ENCODE peak calls at places on chromosomes 7 and 10, in five cellular contexts. One of them, this sample, is unnamed.

GRCh38 chr7:47573758-47574472 is 8.0 kb downstream of the TNS3 start:
- DNase-seq in heart right ventricle: no peak
- DNase-seq in H9: no peak
- DNase-seq in IMR-90: peak; percentile 87
- DNase-seq in brain microvascular endothelial cell: no peak
- DNase-seq in this sample: peak; percentile 7

GRCh38 chr7:141102436-141102835 is 28.6 kb downstream of the TMEM178B start:
- DNase-seq in heart right ventricle: no peak
- DNase-seq in H9: no peak
- DNase-seq in IMR-90: no peak
- DNase-seq in brain microvascular endothelial cell: no peak
- DNase-seq in this sample: no peak

GRCh38 chr10:48605264-48605615 is 367 bp upstream of the ARHGAP22 start:
- DNase-seq in heart right ventricle: no peak
- DNase-seq in H9: no peak
- DNase-seq in IMR-90: peak; percentile 16
- DNase-seq in brain microvascular endothelial cell: no peak
- DNase-seq in this sample: no peak

GRCh38 chr7:112149734-112150133 is 56.5 kb downstream of the DOCK4 start:
- DNase-seq in heart right ventricle: no peak
- DNase-seq in H9: no peak
- DNase-seq in IMR-90: no peak
- DNase-seq in brain microvascular endothelial cell: no peak
- DNase-seq in this sample: no peak

GRCh38 chr10:63553031-63553430 is 31.8 kb downstream of the REEP3 start:
- DNase-seq in heart right ventricle: no peak
- DNase-seq in H9: no peak
- DNase-seq in IMR-90: peak; percentile 74
- DNase-seq in brain microvascular endothelial cell: peak; percentile 75
- DNase-seq in this sample: no peak

GRCh38 chr7:44184874-44185446 is 4.3 kb downstream of the GCK start:
- DNase-seq in heart right ventricle: no peak
- DNase-seq in H9: no peak
- DNase-seq in IMR-90: no peak
- DNase-seq in brain microvascular endothelial cell: no peak
- DNase-seq in this sample: no peak

GRCh38 chr10:49397036-49397999 is 1.4 kb upstream of the DRGX start:
- DNase-seq in heart right ventricle: no peak
- DNase-seq in H9: peak; percentile 57
- DNase-seq in IMR-90: no peak
- DNase-seq in brain microvascular endothelial cell: no peak
- DNase-seq in this sample: no peak

GRCh38 chr7:38102486-38102885 is 75.6 kb upstream of the STARD3NL start:
- DNase-seq in heart right ventricle: no peak
- DNase-seq in H9: no peak
- DNase-seq in IMR-90: peak; percentile 1
- DNase-seq in brain microvascular endothelial cell: peak; percentile 43
- DNase-seq in this sample: no peak

GRCh38 chr10:127090135-127090534 is 106.3 kb downstream of the INSYN2A start:
- DNase-seq in heart right ventricle: no peak
- DNase-seq in H9: no peak
- DNase-seq in IMR-90: no peak
- DNase-seq in brain microvascular endothelial cell: no peak
- DNase-seq in this sample: no peak

GRCh38 chr7:82623812-82624211 is 180.2 kb upstream of the CACNA2D1 start:
- DNase-seq in heart right ventricle: no peak
- DNase-seq in H9: no peak
- DNase-seq in IMR-90: peak; percentile 64
- DNase-seq in brain microvascular endothelial cell: no peak
- DNase-seq in this sample: no peak

GRCh38 chr10:48907730-48908129 is 31.9 kb downstream of the LRRC18 start:
- DNase-seq in heart right ventricle: no peak
- DNase-seq in H9: no peak
- DNase-seq in IMR-90: no peak
- DNase-seq in brain microvascular endothelial cell: no peak
- DNase-seq in this sample: no peak

GRCh38 chr7:93055543-93056107 is 62.2 kb downstream of the SAMD9 start:
- DNase-seq in heart right ventricle: no peak
- DNase-seq in H9: no peak
- DNase-seq in IMR-90: peak; percentile 62
- DNase-seq in brain microvascular endothelial cell: peak; percentile 11
- DNase-seq in this sample: no peak

GRCh38 chr10:75401569-75402485 is at the start of gene ZNF503:
- DNase-seq in heart right ventricle: peak; percentile 95
- DNase-seq in H9: peak; percentile 95
- DNase-seq in IMR-90: peak; percentile 97
- DNase-seq in brain microvascular endothelial cell: peak; percentile 95
- DNase-seq in this sample: peak; percentile 84

GRCh38 chr10:43890124-43890523 is 241.4 kb upstream of the ZNF32 start:
- DNase-seq in heart right ventricle: no peak
- DNase-seq in H9: no peak
- DNase-seq in IMR-90: peak; percentile 61
- DNase-seq in brain microvascular endothelial cell: peak; percentile 40
- DNase-seq in this sample: no peak

GRCh38 chr7:139660317-139661042 is 117.3 kb downstream of the HIPK2 start:
- DNase-seq in heart right ventricle: no peak
- DNase-seq in H9: no peak
- DNase-seq in IMR-90: no peak
- DNase-seq in brain microvascular endothelial cell: no peak
- DNase-seq in this sample: no peak

GRCh38 chr7:114070246-114070645 is 151.4 kb upstream of the PPP1R3A start:
- DNase-seq in heart right ventricle: no peak
- DNase-seq in H9: no peak
- DNase-seq in IMR-90: no peak
- DNase-seq in brain microvascular endothelial cell: no peak
- DNase-seq in this sample: no peak

GRCh38 chr7:2709553-2710165 is 21.7 kb downstream of the AMZ1 start:
- DNase-seq in heart right ventricle: peak; percentile 66
- DNase-seq in H9: peak; percentile 95
- DNase-seq in IMR-90: peak; percentile 27
- DNase-seq in brain microvascular endothelial cell: no peak
- DNase-seq in this sample: no peak

GRCh38 chr7:101108961-101109360 is 17.9 kb upstream of the SERPINE1 start:
- DNase-seq in heart right ventricle: no peak
- DNase-seq in H9: no peak
- DNase-seq in IMR-90: no peak
- DNase-seq in brain microvascular endothelial cell: no peak
- DNase-seq in this sample: no peak

GRCh38 chr10:94902080-94902479 is 36.4 kb upstream of the CYP2C9 start:
- DNase-seq in heart right ventricle: no peak
- DNase-seq in H9: no peak
- DNase-seq in IMR-90: no peak
- DNase-seq in brain microvascular endothelial cell: no peak
- DNase-seq in this sample: no peak

GRCh38 chr10:75941181-75941580 is 509.8 kb downstream of the LRMDA start:
- DNase-seq in heart right ventricle: no peak
- DNase-seq in H9: no peak
- DNase-seq in IMR-90: no peak
- DNase-seq in brain microvascular endothelial cell: no peak
- DNase-seq in this sample: no peak

GRCh38 chr7:70267381-70267780 is 669.1 kb downstream of the AUTS2 start:
- DNase-seq in heart right ventricle: no peak
- DNase-seq in H9: no peak
- DNase-seq in IMR-90: no peak
- DNase-seq in brain microvascular endothelial cell: no peak
- DNase-seq in this sample: no peak

GRCh38 chr7:117837841-117838240 is 35.4 kb downstream of the CTTNBP2 start:
- DNase-seq in heart right ventricle: no peak
- DNase-seq in H9: no peak
- DNase-seq in IMR-90: no peak
- DNase-seq in brain microvascular endothelial cell: no peak
- DNase-seq in this sample: no peak

GRCh38 chr10:72173267-72173634 is 42.6 kb upstream of the ANAPC16 start:
- DNase-seq in heart right ventricle: no peak
- DNase-seq in H9: no peak
- DNase-seq in IMR-90: no peak
- DNase-seq in brain microvascular endothelial cell: no peak
- DNase-seq in this sample: no peak

GRCh38 chr10:45034301-45034700 is 33.6 kb downstream of the ZNF22 start:
- DNase-seq in heart right ventricle: no peak
- DNase-seq in H9: no peak
- DNase-seq in IMR-90: no peak
- DNase-seq in brain microvascular endothelial cell: peak; percentile 5
- DNase-seq in this sample: no peak

GRCh38 chr7:13265271-13265670 is 577.8 kb downstream of the ARL4A start:
- DNase-seq in heart right ventricle: no peak
- DNase-seq in H9: no peak
- DNase-seq in IMR-90: no peak
- DNase-seq in brain microvascular endothelial cell: no peak
- DNase-seq in this sample: no peak

GRCh38 chr10:76902949-76903348 is 734.7 kb downstream of the KCNMA1 start:
- DNase-seq in heart right ventricle: peak; percentile 78
- DNase-seq in H9: peak; percentile 77
- DNase-seq in IMR-90: no peak
- DNase-seq in brain microvascular endothelial cell: no peak
- DNase-seq in this sample: no peak

GRCh38 chr10:112519129-112519761 is 72.2 kb downstream of the VTI1A start:
- DNase-seq in heart right ventricle: no peak
- DNase-seq in H9: no peak
- DNase-seq in IMR-90: no peak
- DNase-seq in brain microvascular endothelial cell: no peak
- DNase-seq in this sample: no peak

GRCh38 chr10:25083546-25084111 is 67.2 kb downstream of the THNSL1 start:
- DNase-seq in heart right ventricle: no peak
- DNase-seq in H9: no peak
- DNase-seq in IMR-90: no peak
- DNase-seq in brain microvascular endothelial cell: no peak
- DNase-seq in this sample: no peak

GRCh38 chr7:30134011-30134410 is 775 bp upstream of the MTURN start:
- DNase-seq in heart right ventricle: no peak
- DNase-seq in H9: no peak
- DNase-seq in IMR-90: no peak
- DNase-seq in brain microvascular endothelial cell: no peak
- DNase-seq in this sample: no peak

GRCh38 chr7:21747806-21748205 is 197.9 kb downstream of the CDCA7L start:
- DNase-seq in heart right ventricle: no peak
- DNase-seq in H9: no peak
- DNase-seq in IMR-90: no peak
- DNase-seq in brain microvascular endothelial cell: no peak
- DNase-seq in this sample: no peak

GRCh38 chr10:91838199-91838598 is 40.0 kb downstream of the TNKS2 start:
- DNase-seq in heart right ventricle: no peak
- DNase-seq in H9: no peak
- DNase-seq in IMR-90: no peak
- DNase-seq in brain microvascular endothelial cell: no peak
- DNase-seq in this sample: no peak

DNA sequence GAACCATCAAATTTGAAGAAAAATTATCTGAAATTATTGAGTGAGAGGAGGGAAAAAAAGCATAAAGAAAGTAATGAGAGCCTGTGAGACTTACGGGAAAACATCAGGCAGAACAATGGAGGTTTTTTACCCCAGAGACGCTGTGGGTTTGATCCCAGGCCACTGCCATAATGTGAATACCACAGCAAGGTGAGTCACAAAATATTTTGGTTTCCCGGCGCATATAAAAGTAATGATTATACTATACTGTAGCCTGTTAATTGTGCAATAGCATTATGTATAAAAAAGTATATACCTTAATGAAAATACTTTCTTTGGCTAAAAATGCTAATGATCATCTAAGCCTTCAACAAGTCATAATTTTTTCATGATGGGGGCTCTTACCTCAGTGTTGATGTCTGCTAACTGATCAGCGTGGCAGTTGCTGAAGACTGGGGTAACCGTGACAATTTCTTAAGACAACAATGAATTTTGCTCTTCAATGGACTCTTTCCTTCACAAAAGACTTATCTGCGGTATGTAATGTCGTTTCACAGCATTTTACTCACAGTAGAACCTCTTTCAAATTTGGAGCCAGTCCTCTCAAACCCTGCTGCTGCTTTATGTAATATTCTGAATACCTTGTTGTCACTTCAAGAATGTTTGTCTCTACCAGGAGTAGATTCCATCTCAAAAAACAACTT is 97.0 kb upstream of the FAM20C start:
- DNase-seq in heart right ventricle: no peak
- DNase-seq in H9: no peak
- DNase-seq in IMR-90: peak; percentile 77
- DNase-seq in brain microvascular endothelial cell: no peak
- DNase-seq in this sample: no peak
- H3K27ac ChIP-seq in heart right ventricle: no peak overlapping the region
- H3K27ac ChIP-seq in H9: peak overlapping the region; percentile 79
- H3K27ac ChIP-seq in IMR-90: no peak overlapping the region
- H3K27ac ChIP-seq in brain microvascular endothelial cell: no peak overlapping the region
- H3K27ac ChIP-seq in this sample: no peak overlapping the region

GRCh38 chr7:130843703-130844102 is 109.7 kb upstream of the KLF14 start:
- DNase-seq in heart right ventricle: no peak
- DNase-seq in H9: no peak
- DNase-seq in IMR-90: no peak
- DNase-seq in brain microvascular endothelial cell: no peak
- DNase-seq in this sample: no peak

GRCh38 chr7:130841416-130841815 is 107.4 kb upstream of the KLF14 start:
- DNase-seq in heart right ventricle: no peak
- DNase-seq in H9: no peak
- DNase-seq in IMR-90: no peak
- DNase-seq in brain microvascular endothelial cell: no peak
- DNase-seq in this sample: no peak

GRCh38 chr7:130840599-130840998 is 106.6 kb upstream of the KLF14 start:
- DNase-seq in heart right ventricle: no peak
- DNase-seq in H9: no peak
- DNase-seq in IMR-90: no peak
- DNase-seq in brain microvascular endothelial cell: no peak
- DNase-seq in this sample: no peak

GRCh38 chr7:130838738-130839137 is 104.7 kb upstream of the KLF14 start:
- DNase-seq in heart right ventricle: no peak
- DNase-seq in H9: no peak
- DNase-seq in IMR-90: peak; percentile 99
- DNase-seq in brain microvascular endothelial cell: peak; percentile 48
- DNase-seq in this sample: no peak
- H3K27ac ChIP-seq in heart right ventricle: no peak overlapping the region
- H3K27ac ChIP-seq in H9: no peak overlapping the region
- H3K27ac ChIP-seq in IMR-90: peak overlapping the region; percentile 62
- H3K27ac ChIP-seq in brain microvascular endothelial cell: peak overlapping the region; percentile 16
- H3K27ac ChIP-seq in this sample: no peak overlapping the region

GRCh38 chr10:96642530-96642929 is 55.7 kb upstream of the TM9SF3 start:
- DNase-seq in heart right ventricle: no peak
- DNase-seq in H9: no peak
- DNase-seq in IMR-90: no peak
- DNase-seq in brain microvascular endothelial cell: no peak
- DNase-seq in this sample: no peak
- H3K27ac ChIP-seq in heart right ventricle: no peak overlapping the region
- H3K27ac ChIP-seq in H9: no peak overlapping the region
- H3K27ac ChIP-seq in IMR-90: no peak overlapping the region
- H3K27ac ChIP-seq in brain microvascular endothelial cell: no peak overlapping the region
- H3K27ac ChIP-seq in this sample: no peak overlapping the region

DNA sequence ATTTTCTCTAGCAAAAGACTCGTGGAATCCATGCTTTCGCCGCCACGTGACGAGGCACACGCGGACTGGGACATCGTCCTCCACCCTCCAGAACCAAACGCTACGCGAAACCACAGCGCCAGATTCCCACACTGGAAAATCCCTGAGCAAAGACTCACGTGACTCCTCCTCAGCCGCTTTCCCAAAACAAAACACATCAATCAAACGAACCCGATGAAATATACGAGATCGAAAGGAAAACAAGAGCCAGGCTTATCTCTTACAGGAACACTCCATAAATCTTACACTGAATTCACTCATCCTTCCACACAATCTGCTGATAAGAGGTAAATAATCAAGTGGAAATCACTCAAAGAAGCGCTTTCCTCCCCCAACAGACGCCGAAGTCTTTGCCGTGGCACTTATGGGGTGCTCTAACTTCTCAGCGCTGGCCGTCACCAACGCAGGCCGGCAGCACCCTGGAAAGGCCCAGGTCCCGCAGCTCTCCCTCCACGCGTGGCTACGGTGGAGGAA is 23.8 kb downstream of the DIP2C start:
- DNase-seq in heart right ventricle: no peak
- DNase-seq in H9: no peak
- DNase-seq in IMR-90: peak; percentile 91
- DNase-seq in brain microvascular endothelial cell: no peak
- DNase-seq in this sample: no peak
- H3K27ac ChIP-seq in heart right ventricle: no peak overlapping the region
- H3K27ac ChIP-seq in H9: no peak overlapping the region
- H3K27ac ChIP-seq in IMR-90: peak overlapping the region; percentile 48
- H3K27ac ChIP-seq in brain microvascular endothelial cell: no peak overlapping the region
- H3K27ac ChIP-seq in this sample: no peak overlapping the region